ENCODE peak calls at places on chromosome 14, in six cellular contexts. One of them, this sample, is unnamed.

GRCh38 chr14:103121846-103122577 is 1.2 kb upstream of the TNFAIP2 start:
- DNase-seq in mesenchymal stem cell: peak
- DNase-seq in IMR-90: peak
- DNase-seq in H9: peak
- DNase-seq in mesendoderm: peak
- DNase-seq in H1: peak
- DNase-seq in this sample: no peak

GRCh38 chr14:73173092-73173735 is 36.9 kb downstream of the PSEN1 start:
- DNase-seq in mesenchymal stem cell: peak
- DNase-seq in IMR-90: peak
- DNase-seq in H9: no peak
- DNase-seq in mesendoderm: peak
- DNase-seq in H1: no peak
- DNase-seq in this sample: peak

GRCh38 chr14:39055786-39056474 is 47.1 kb downstream of the SEC23A start:
- DNase-seq in mesenchymal stem cell: no peak
- DNase-seq in IMR-90: no peak
- DNase-seq in H9: no peak
- DNase-seq in mesendoderm: peak
- DNase-seq in H1: no peak
- DNase-seq in this sample: no peak

GRCh38 chr14:64005822-64006221 is 153.0 kb downstream of the SYNE2 start:
- DNase-seq in mesenchymal stem cell: no peak
- DNase-seq in IMR-90: no peak
- DNase-seq in H9: no peak
- DNase-seq in mesendoderm: no peak
- DNase-seq in H1: no peak
- DNase-seq in this sample: no peak

GRCh38 chr14:93150227-93151206 is 34.2 kb downstream of the MOAP1 start:
- DNase-seq in mesenchymal stem cell: no peak
- DNase-seq in IMR-90: no peak
- DNase-seq in H9: no peak
- DNase-seq in mesendoderm: no peak
- DNase-seq in H1: no peak
- DNase-seq in this sample: no peak

GRCh38 chr14:65704412-65704811 is 291.9 kb downstream of the FUT8 start:
- DNase-seq in mesenchymal stem cell: no peak
- DNase-seq in IMR-90: peak
- DNase-seq in H9: no peak
- DNase-seq in mesendoderm: no peak
- DNase-seq in H1: no peak
- DNase-seq in this sample: no peak

GRCh38 chr14:31096255-31096654 is 70.1 kb upstream of the STRN3 start:
- DNase-seq in mesenchymal stem cell: peak
- DNase-seq in IMR-90: peak
- DNase-seq in H9: no peak
- DNase-seq in mesendoderm: no peak
- DNase-seq in H1: no peak
- DNase-seq in this sample: no peak

GRCh38 chr14:56751471-56751870 is 58.8 kb downstream of the OTX2 start:
- DNase-seq in mesenchymal stem cell: no peak
- DNase-seq in IMR-90: no peak
- DNase-seq in H9: no peak
- DNase-seq in mesendoderm: peak
- DNase-seq in H1: no peak
- DNase-seq in this sample: no peak

GRCh38 chr14:55938249-55938791 is 179.9 kb upstream of the PELI2 start:
- DNase-seq in mesenchymal stem cell: no peak
- DNase-seq in IMR-90: peak
- DNase-seq in H9: no peak
- DNase-seq in mesendoderm: no peak
- DNase-seq in H1: no peak
- DNase-seq in this sample: no peak

GRCh38 chr14:26394114-26394855 is 203.5 kb downstream of the NOVA1 start:
- DNase-seq in mesenchymal stem cell: peak
- DNase-seq in IMR-90: peak
- DNase-seq in H9: peak
- DNase-seq in mesendoderm: peak
- DNase-seq in H1: no peak
- DNase-seq in this sample: peak

GRCh38 chr14:74501135-74501614 is 7.6 kb downstream of the ISCA2 start:
- DNase-seq in mesenchymal stem cell: peak
- DNase-seq in IMR-90: peak
- DNase-seq in H9: peak
- DNase-seq in mesendoderm: peak
- DNase-seq in H1: peak
- DNase-seq in this sample: peak

GRCh38 chr14:50829472-50830043 is 1.4 kb downstream of the NIN start:
- DNase-seq in mesenchymal stem cell: no peak
- DNase-seq in IMR-90: no peak
- DNase-seq in H9: peak
- DNase-seq in mesendoderm: peak
- DNase-seq in H1: peak
- DNase-seq in this sample: no peak

GRCh38 chr14:60632777-60633176 is 16.5 kb downstream of the SIX1 start:
- DNase-seq in mesenchymal stem cell: no peak
- DNase-seq in IMR-90: no peak
- DNase-seq in H9: no peak
- DNase-seq in mesendoderm: no peak
- DNase-seq in H1: no peak
- DNase-seq in this sample: no peak

GRCh38 chr14:61653507-61653906 is 41.8 kb upstream of the HIF1A start:
- DNase-seq in mesenchymal stem cell: peak
- DNase-seq in IMR-90: peak
- DNase-seq in H9: no peak
- DNase-seq in mesendoderm: no peak
- DNase-seq in H1: no peak
- DNase-seq in this sample: no peak

GRCh38 chr14:75299064-75299463 is 20.4 kb downstream of the FOS start:
- DNase-seq in mesenchymal stem cell: peak
- DNase-seq in IMR-90: no peak
- DNase-seq in H9: no peak
- DNase-seq in mesendoderm: peak
- DNase-seq in H1: no peak
- DNase-seq in this sample: no peak

GRCh38 chr14:31568151-31568550 is 6.9 kb downstream of the NUBPL start:
- DNase-seq in mesenchymal stem cell: peak
- DNase-seq in IMR-90: peak
- DNase-seq in H9: no peak
- DNase-seq in mesendoderm: no peak
- DNase-seq in H1: no peak
- DNase-seq in this sample: no peak

GRCh38 chr14:101151226-101151929 is 247.9 kb upstream of the RTL1 start:
- DNase-seq in mesenchymal stem cell: no peak
- DNase-seq in IMR-90: no peak
- DNase-seq in H9: peak
- DNase-seq in mesendoderm: peak
- DNase-seq in H1: no peak
- DNase-seq in this sample: no peak

GRCh38 chr14:30623412-30624131 is 1.5 kb downstream of the SCFD1 start:
- DNase-seq in mesenchymal stem cell: no peak
- DNase-seq in IMR-90: no peak
- DNase-seq in H9: no peak
- DNase-seq in mesendoderm: no peak
- DNase-seq in H1: no peak
- DNase-seq in this sample: no peak

GRCh38 chr14:67409461-67409860 is 2.5 kb downstream of the PLEK2 start:
- DNase-seq in mesenchymal stem cell: no peak
- DNase-seq in IMR-90: no peak
- DNase-seq in H9: no peak
- DNase-seq in mesendoderm: no peak
- DNase-seq in H1: no peak
- DNase-seq in this sample: no peak

GRCh38 chr14:33435911-33436310 is 497.2 kb downstream of the NPAS3 start:
- DNase-seq in mesenchymal stem cell: peak
- DNase-seq in IMR-90: peak
- DNase-seq in H9: no peak
- DNase-seq in mesendoderm: no peak
- DNase-seq in H1: no peak
- DNase-seq in this sample: no peak

GRCh38 chr14:89178802-89179201 is 238.2 kb downstream of the FOXN3 start:
- DNase-seq in mesenchymal stem cell: peak
- DNase-seq in IMR-90: peak
- DNase-seq in H9: no peak
- DNase-seq in mesendoderm: no peak
- DNase-seq in H1: no peak
- DNase-seq in this sample: no peak

GRCh38 chr14:72291908-72292688 is 359.9 kb downstream of the RGS6 start:
- DNase-seq in mesenchymal stem cell: no peak
- DNase-seq in IMR-90: peak
- DNase-seq in H9: no peak
- DNase-seq in mesendoderm: peak
- DNase-seq in H1: peak
- DNase-seq in this sample: peak

GRCh38 chr14:57634335-57634734 is 140.7 kb upstream of the CCDC198 start:
- DNase-seq in mesenchymal stem cell: no peak
- DNase-seq in IMR-90: no peak
- DNase-seq in H9: no peak
- DNase-seq in mesendoderm: peak
- DNase-seq in H1: no peak
- DNase-seq in this sample: no peak

GRCh38 chr14:56816575-56817391 is 6.5 kb upstream of the OTX2 start:
- DNase-seq in mesenchymal stem cell: no peak
- DNase-seq in IMR-90: no peak
- DNase-seq in H9: peak
- DNase-seq in mesendoderm: peak
- DNase-seq in H1: peak
- DNase-seq in this sample: no peak

GRCh38 chr14:78319411-78319810 is 149.2 kb downstream of the NRXN3 start:
- DNase-seq in mesenchymal stem cell: no peak
- DNase-seq in IMR-90: no peak
- DNase-seq in H9: no peak
- DNase-seq in mesendoderm: no peak
- DNase-seq in H1: no peak
- DNase-seq in this sample: no peak

GRCh38 chr14:75793806-75794205 is 132.8 kb downstream of the TTLL5 start:
- DNase-seq in mesenchymal stem cell: no peak
- DNase-seq in IMR-90: peak
- DNase-seq in H9: no peak
- DNase-seq in mesendoderm: no peak
- DNase-seq in H1: no peak
- DNase-seq in this sample: no peak

GRCh38 chr14:85417396-85417795 is 112.5 kb upstream of the FLRT2 start:
- DNase-seq in mesenchymal stem cell: no peak
- DNase-seq in IMR-90: no peak
- DNase-seq in H9: no peak
- DNase-seq in mesendoderm: no peak
- DNase-seq in H1: no peak
- DNase-seq in this sample: no peak

GRCh38 chr14:99309220-99309766 is 37.3 kb upstream of the BCL11B start:
- DNase-seq in mesenchymal stem cell: no peak
- DNase-seq in IMR-90: no peak
- DNase-seq in H9: no peak
- DNase-seq in mesendoderm: no peak
- DNase-seq in H1: no peak
- DNase-seq in this sample: no peak

GRCh38 chr14:43898709-43899108 is 608.4 kb downstream of the FSCB start:
- DNase-seq in mesenchymal stem cell: no peak
- DNase-seq in IMR-90: no peak
- DNase-seq in H9: no peak
- DNase-seq in mesendoderm: peak
- DNase-seq in H1: no peak
- DNase-seq in this sample: no peak

GRCh38 chr14:63659726-63660125 is 18.1 kb upstream of the WDR89 start:
- DNase-seq in mesenchymal stem cell: no peak
- DNase-seq in IMR-90: peak
- DNase-seq in H9: no peak
- DNase-seq in mesendoderm: no peak
- DNase-seq in H1: no peak
- DNase-seq in this sample: no peak

GRCh38 chr14:102040153-102040552 is 46.7 kb downstream of the HSP90AA1 start:
- DNase-seq in mesenchymal stem cell: no peak
- DNase-seq in IMR-90: no peak
- DNase-seq in H9: no peak
- DNase-seq in mesendoderm: peak
- DNase-seq in H1: no peak
- DNase-seq in this sample: no peak

GRCh38 chr14:65057704-65058103 is 44.6 kb downstream of the MAX start:
- DNase-seq in mesenchymal stem cell: no peak
- DNase-seq in IMR-90: no peak
- DNase-seq in H9: no peak
- DNase-seq in mesendoderm: no peak
- DNase-seq in H1: no peak
- DNase-seq in this sample: no peak

GRCh38 chr14:59215353-59215752 is 26.9 kb downstream of the DAAM1 start:
- DNase-seq in mesenchymal stem cell: no peak
- DNase-seq in IMR-90: peak
- DNase-seq in H9: no peak
- DNase-seq in mesendoderm: no peak
- DNase-seq in H1: no peak
- DNase-seq in this sample: no peak

GRCh38 chr14:32073537-32074189 is 3.4 kb upstream of the ARHGAP5 start:
- DNase-seq in mesenchymal stem cell: peak
- DNase-seq in IMR-90: peak
- DNase-seq in H9: no peak
- DNase-seq in mesendoderm: peak
- DNase-seq in H1: no peak
- DNase-seq in this sample: peak

GRCh38 chr14:24427537-24428508 is 1.6 kb downstream of the CBLN3 start:
- DNase-seq in mesenchymal stem cell: no peak
- DNase-seq in IMR-90: no peak
- DNase-seq in H9: no peak
- DNase-seq in mesendoderm: no peak
- DNase-seq in H1: no peak
- DNase-seq in this sample: no peak
- H3K18ac ChIP-seq in mesenchymal stem cell: no peak
- H3K18ac ChIP-seq in IMR-90: no peak
- H3K18ac ChIP-seq in H9: no peak
- H3K18ac ChIP-seq in mesendoderm: no peak
- H3K18ac ChIP-seq in H1: no peak
- H3K18ac ChIP-seq in this sample: peak

GRCh38 chr14:69375722-69376121 is 22.4 kb downstream of the ERH start:
- DNase-seq in mesenchymal stem cell: no peak
- DNase-seq in IMR-90: no peak
- DNase-seq in H9: no peak
- DNase-seq in mesendoderm: no peak
- DNase-seq in H1: no peak
- DNase-seq in this sample: no peak
- H2BK15ac ChIP-seq in mesenchymal stem cell: no peak
- H2BK15ac ChIP-seq in IMR-90: no peak
- H2BK15ac ChIP-seq in H9: no peak
- H2BK15ac ChIP-seq in mesendoderm: no peak
- H2BK15ac ChIP-seq in H1: no peak
- H2BK15ac ChIP-seq in this sample: no peak

GRCh38 chr14:105241641-105242040 is 6.7 kb upstream of the BTBD6 start:
- DNase-seq in mesenchymal stem cell: no peak
- DNase-seq in IMR-90: no peak
- DNase-seq in H9: no peak
- DNase-seq in mesendoderm: no peak
- DNase-seq in H1: no peak
- DNase-seq in this sample: no peak
- H3K18ac ChIP-seq in mesenchymal stem cell: no peak
- H3K18ac ChIP-seq in IMR-90: no peak
- H3K18ac ChIP-seq in H9: no peak
- H3K18ac ChIP-seq in mesendoderm: no peak
- H3K18ac ChIP-seq in H1: no peak
- H3K18ac ChIP-seq in this sample: peak

GRCh38 chr14:47872588-47872987 is 197.2 kb upstream of the MDGA2 start:
- DNase-seq in mesenchymal stem cell: no peak
- DNase-seq in IMR-90: no peak
- DNase-seq in H9: no peak
- DNase-seq in mesendoderm: peak
- DNase-seq in H1: no peak
- DNase-seq in this sample: no peak
- H2BK15ac ChIP-seq in mesenchymal stem cell: no peak
- H2BK15ac ChIP-seq in IMR-90: no peak
- H2BK15ac ChIP-seq in H9: no peak
- H2BK15ac ChIP-seq in mesendoderm: no peak
- H2BK15ac ChIP-seq in H1: no peak
- H2BK15ac ChIP-seq in this sample: no peak